ENCODE peak calls at places on chromosomes 13 and 19, in ten cellular contexts. J is tibial artery, H is Panc1, N is K562, L is psoas muscle, S is left lung, W is hepatocyte, X is MG63, B is GM23248, E is astrocyte. F is an unnamed sample.
A peak's percentile ranks its signal among the peaks of the same experiment; 100 is the strongest.

GRCh38 chr19:55473613-55474012 is 2.8 kb upstream of the ZNF628 start:
- DNase-seq in N (no peak), E (no peak), X (no peak), W (no peak), B (peak; percentile 38), J (no peak), H (no peak), S (peak; percentile 35), L (no peak), F (no peak)

GRCh38 chr13:110045202-110045601 is 258.8 kb upstream of the IRS2 start:
- DNase-seq in E (no peak), B (no peak), N (no peak), S (no peak), W (no peak), H (no peak), L (no peak), J (no peak), X (no peak), F (no peak)

GRCh38 chr19:510606-511100 is 3.4 kb downstream of the TPGS1 start:
- DNase-seq in W (peak; percentile 95), J (no peak), S (peak; percentile 91), X (peak; percentile 68), E (peak; percentile 58), H (no peak), L (peak; percentile 84), N (peak; percentile 92), B (peak; percentile 90), F (peak; percentile 87)

GRCh38 chr13:25963681-25964080 is 88.1 kb downstream of the SHISA2 start:
- DNase-seq in L (no peak), B (peak; percentile 14), J (no peak), S (no peak), W (no peak), E (no peak), X (no peak), H (no peak), N (no peak), F (no peak)

GRCh38 chr19:33194527-33194883 is 375 bp downstream of the LRP3 start:
- DNase-seq in W (peak; percentile 44), N (no peak), J (no peak), B (peak; percentile 55), E (no peak), S (peak; percentile 85), X (peak; percentile 31), H (no peak), L (no peak), F (no peak)

GRCh38 chr13:109700176-109700575 is 86.2 kb downstream of the IRS2 start:
- DNase-seq in S (no peak), J (peak; percentile 81), W (peak; percentile 77), E (peak; percentile 68), B (no peak), L (peak; percentile 49), X (peak; percentile 6), H (no peak), N (peak; percentile 88), F (no peak)

GRCh38 chr19:18046066-18046718 is 38.2 kb downstream of the ARRDC2 start:
- DNase-seq in E (peak; percentile 66), W (no peak), J (no peak), N (peak; percentile 54), S (no peak), L (peak; percentile 51), H (no peak), B (peak; percentile 91), X (peak; percentile 79), F (no peak)

GRCh38 chr13:96141032-96141431 is 51.1 kb downstream of the HS6ST3 start:
- DNase-seq in N (peak; percentile 6), L (no peak), H (peak; percentile 4), J (no peak), B (peak; percentile 50), E (peak; percentile 3), X (no peak), W (peak; percentile 59), S (no peak), F (no peak)

GRCh38 chr19:34128558-34129250 is 43.6 kb upstream of the LSM14A start:
- DNase-seq in S (no peak), H (no peak), N (no peak), W (no peak), J (no peak), B (peak; percentile 69), L (no peak), E (no peak), X (no peak), F (no peak)

GRCh38 chr19:40597329-40597838 is 3.8 kb upstream of the LTBP4 start:
- DNase-seq in N (no peak), E (no peak), S (no peak), B (no peak), X (no peak), W (no peak), H (no peak), L (no peak), J (no peak), F (no peak)

GRCh38 chr19:35777411-35777841 is 2.1 kb downstream of the ARHGAP33 start:
- DNase-seq in X (no peak), J (no peak), L (no peak), W (no peak), B (no peak), S (no peak), E (no peak), H (no peak), N (no peak), F (no peak)

GRCh38 chr19:722553-723101 is 13.9 kb downstream of the PALM start:
- DNase-seq in W (no peak), N (no peak), E (no peak), B (no peak), J (no peak), S (peak; percentile 78), L (peak; percentile 61), X (no peak), H (no peak), F (no peak)

DNA sequence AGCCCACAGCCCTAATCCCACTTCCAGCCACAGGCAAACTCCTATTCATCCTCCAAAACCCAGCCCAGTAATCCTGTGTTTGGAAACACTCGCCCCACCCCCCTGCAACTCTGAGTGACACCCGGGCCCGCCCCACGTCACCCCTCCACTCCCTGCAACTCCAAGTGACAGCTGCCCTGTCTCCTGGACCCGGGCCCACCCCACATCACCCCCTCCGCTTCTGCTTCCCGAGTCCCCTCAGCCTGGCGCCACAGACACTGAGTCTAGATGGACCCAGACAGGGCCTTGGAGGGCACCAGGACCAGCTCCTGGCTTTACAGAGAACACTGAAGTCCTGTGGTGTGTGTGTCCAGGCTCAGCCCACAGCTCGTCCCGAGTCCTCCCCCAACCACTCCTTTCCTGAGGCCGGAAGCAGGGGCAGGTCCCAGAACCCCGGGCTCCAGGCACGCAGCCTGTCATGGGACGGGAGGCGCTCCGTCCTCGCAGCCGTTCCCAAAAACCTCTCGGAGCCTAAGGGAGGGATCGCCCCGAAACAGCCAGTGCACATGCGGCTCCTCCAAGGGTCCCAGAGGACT is 7.7 kb downstream of the REXO1 start:
- DNase-seq in S (no peak), L (no peak), B (no peak), W (no peak), E (no peak), N (peak; percentile 65), J (no peak), X (no peak), H (no peak), F (no peak)
- H3K4me3 ChIP-seq in S (peak overlapping the region; percentile 21), L (peak overlapping the region; percentile 42), B (no peak overlapping the region), W (no peak overlapping the region), E (no peak overlapping the region), N (peak overlapping the region; percentile 20), J (no peak overlapping the region), X (no peak overlapping the region), H (no peak overlapping the region), F (no peak overlapping the region)

GRCh38 chr19:56839665-56840451 is 668 bp downstream of the PEG3 start:
- DNase-seq in S (peak; percentile 88), N (no peak), E (no peak), B (no peak), H (no peak), X (no peak), J (peak; percentile 98), W (no peak), L (peak; percentile 93), F (no peak)

GRCh38 chr19:56837492-56837891 is 3.0 kb downstream of the PEG3 start:
- DNase-seq in X (no peak), L (peak; percentile 72), N (no peak), E (no peak), H (no peak), J (peak; percentile 90), W (no peak), S (peak; percentile 84), B (peak; percentile 61), F (no peak)

GRCh38 chr19:56838930-56839664 is 1.4 kb downstream of the PEG3 start:
- DNase-seq in B (peak; percentile 84), X (no peak), E (peak; percentile 12), H (no peak), J (peak; percentile 98), W (no peak), S (peak; percentile 92), N (no peak), L (peak; percentile 97), F (no peak)

GRCh38 chr19:56837892-56838679 is 2.4 kb downstream of the PEG3 start:
- DNase-seq in S (peak; percentile 88), X (no peak), L (peak; percentile 73), N (no peak), E (no peak), J (peak; percentile 89), H (no peak), B (peak; percentile 60), W (no peak), F (no peak)

GRCh38 chr19:56838680-56838929 is 1.9 kb downstream of the PEG3 start:
- DNase-seq in J (no peak), B (no peak), W (no peak), E (no peak), H (no peak), N (no peak), S (no peak), L (no peak), X (no peak), F (no peak)
- H3K4me3 ChIP-seq in J (peak overlapping the region; percentile 52), B (peak overlapping the region; percentile 63), W (no peak overlapping the region), E (peak overlapping the region; percentile 48), H (no peak overlapping the region), N (no peak overlapping the region), S (peak overlapping the region; percentile 35), L (peak overlapping the region; percentile 59), X (no peak overlapping the region), F (no peak overlapping the region)

DNA sequence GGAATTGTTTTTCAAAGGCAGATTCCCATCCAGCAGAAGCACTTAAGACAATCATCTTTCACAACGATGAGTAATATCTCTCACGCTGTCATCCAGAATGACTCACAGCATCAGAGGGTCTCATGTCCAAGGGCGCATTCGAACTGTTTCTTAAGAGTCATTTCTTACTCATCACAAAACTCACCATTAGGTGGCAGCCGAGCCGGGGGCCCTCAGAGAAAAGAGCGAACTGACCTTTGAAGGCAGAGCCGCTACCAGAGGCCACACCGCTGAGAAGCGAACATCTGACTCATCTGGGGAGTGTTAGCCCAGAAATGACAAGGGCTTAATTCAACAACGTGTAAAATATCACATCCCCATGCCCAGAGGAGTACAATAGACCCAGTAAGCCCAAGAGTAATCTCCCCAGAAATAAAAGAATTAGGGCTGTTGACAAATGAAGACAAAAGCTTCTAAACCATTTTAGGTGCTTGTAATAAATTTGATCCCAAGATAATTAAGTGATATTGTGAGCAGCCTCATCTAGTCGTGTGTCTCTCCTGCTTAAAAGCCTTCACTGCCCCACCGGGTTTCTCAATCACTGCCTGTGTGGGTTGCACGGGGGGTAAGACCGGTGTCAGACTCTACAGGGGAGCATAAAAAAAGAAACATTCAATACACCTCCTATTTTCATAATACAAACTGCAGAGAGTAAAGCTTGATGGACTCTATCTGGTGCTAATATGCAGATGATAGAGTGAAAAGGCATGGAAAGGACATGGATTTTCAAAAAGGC is 96.2 kb downstream of the CYSLTR2 start:
- DNase-seq in W (peak; percentile 92), E (peak; percentile 96), B (peak; percentile 100), N (peak; percentile 75), L (peak; percentile 85), H (peak; percentile 91), S (peak; percentile 83), X (peak; percentile 95), J (peak; percentile 91), F (peak; percentile 51)
- H3K4me3 ChIP-seq in W (no peak overlapping the region), E (peak overlapping the region; percentile 3), B (peak overlapping the region; percentile 48), N (no peak overlapping the region), L (no peak overlapping the region), H (no peak overlapping the region), S (no peak overlapping the region), X (no peak overlapping the region), J (no peak overlapping the region), F (no peak overlapping the region)

GRCh38 chr19:38099966-38100365 is 124.1 kb downstream of the DPF1 start:
- DNase-seq in L (no peak), W (no peak), X (no peak), B (peak; percentile 4), J (no peak), S (peak; percentile 74), H (no peak), E (no peak), N (no peak), F (no peak)
- H3K4me3 ChIP-seq in L (no peak overlapping the region), W (no peak overlapping the region), X (no peak overlapping the region), B (no peak overlapping the region), J (no peak overlapping the region), S (no peak overlapping the region), H (no peak overlapping the region), E (no peak overlapping the region), N (no peak overlapping the region), F (no peak overlapping the region)